ENCODE peak calls at places on chromosomes 16 and 17, in seven cellular contexts. T, L, W, P, V, K and S are unnamed samples.

GRCh38 chr16:89685916-89686315 is 573 bp upstream of the CDK10 start:
- DNase-seq in V (no peak), P (no peak), T (no peak), L (no peak), K (no peak), W (no peak), S (no peak)

GRCh38 chr16:3152273-3153076 is 17.6 kb downstream of the ZNF213 start:
- DNase-seq in T (peak), P (peak), W (peak), K (peak), L (peak), V (peak), S (peak)

GRCh38 chr17:81519284-81520020 is 6.9 kb upstream of the ACTG1 start:
- DNase-seq in W (peak), T (peak), P (no peak), L (peak), V (no peak), K (no peak), S (peak)

GRCh38 chr17:20234266-20234665 is 225.1 kb downstream of the SPECC1 start:
- DNase-seq in L (peak), P (no peak), V (no peak), K (no peak), W (no peak), T (peak), S (no peak)

GRCh38 chr16:85833540-85833914 is 34.0 kb downstream of the COX4I1 start:
- DNase-seq in K (no peak), L (no peak), P (no peak), W (no peak), T (no peak), V (no peak), S (no peak)

GRCh38 chr17:31680126-31680525 is 178.9 kb downstream of the COPRS start:
- DNase-seq in W (no peak), K (no peak), P (no peak), L (peak), V (peak), T (peak), S (peak)

GRCh38 chr17:1548032-1548431 is 14.6 kb downstream of the PITPNA start:
- DNase-seq in P (no peak), K (no peak), T (no peak), L (no peak), V (no peak), W (no peak), S (no peak)

GRCh38 chr17:20791626-20792025 is 212.1 kb downstream of the CDRT15L2 start:
- DNase-seq in L (no peak), T (no peak), K (no peak), W (no peak), V (no peak), P (no peak), S (no peak)

GRCh38 chr17:16027708-16028584 is 28.3 kb downstream of the TTC19 start:
- DNase-seq in V (peak), L (peak), W (peak), P (no peak), T (peak), K (peak), S (peak)

GRCh38 chr17:602436-602835 is 112.2 kb downstream of the VPS53 start:
- DNase-seq in T (no peak), V (peak), P (no peak), K (no peak), W (no peak), L (no peak), S (no peak)

GRCh38 chr16:22165508-22166285 is 3.4 kb downstream of the SDR42E2 start:
- DNase-seq in P (no peak), V (no peak), L (no peak), W (no peak), T (no peak), K (no peak), S (no peak)

GRCh38 chr17:78933025-78933958 is 8.1 kb upstream of the TIMP2 start:
- DNase-seq in W (peak), L (peak), T (peak), K (peak), V (no peak), P (no peak), S (peak)

GRCh38 chr17:82959242-82959930 is 119.6 kb upstream of the ZNF750 start:
- DNase-seq in L (no peak), V (no peak), T (no peak), K (no peak), P (no peak), W (no peak), S (no peak)

GRCh38 chr16:795580-796229 is 4.8 kb downstream of the GNG13 start:
- DNase-seq in L (no peak), P (no peak), T (no peak), W (peak), K (no peak), V (no peak), S (no peak)

GRCh38 chr16:9612267-9612666 is 520.8 kb downstream of the HAPSTR1 start:
- DNase-seq in V (no peak), P (no peak), L (no peak), W (no peak), T (no peak), K (no peak), S (no peak)

GRCh38 chr16:47921535-47921934 is 234.3 kb downstream of the ABCC12 start:
- DNase-seq in T (no peak), W (no peak), L (no peak), V (no peak), P (no peak), K (no peak), S (no peak)

GRCh38 chr17:62746941-62747340 is 61.2 kb downstream of the MARCHF10 start:
- DNase-seq in W (no peak), V (no peak), P (no peak), K (no peak), L (no peak), T (no peak), S (no peak)